ENCODE peak calls at places on chromosomes 13 and 19, in nine cellular contexts. X is HS-5; U is adrenal gland; N is T-cell; T is endodermal cell; H is D721Med; V is kidney epithelial cell; A is stimulated activated CD4-positive, alpha-beta T cell treated with anti-CD3 and anti-CD28 coated beads, Interleukin-12 subunit alpha, Interleukin-12 subunit beta, amount 100 ng/mL, for 4 hours; B is NCI-H82. C is an unnamed sample.

GRCh38 chr19:18282788-18283141 is 1.3 kb upstream of the JUND start:
- DNase-seq in X (no peak), U (peak), N (no peak), T (no peak), H (no peak), V (no peak), A (no peak), B (peak), C (no peak)

GRCh38 chr19:46787331-46788100 is 878 bp downstream of the SLC1A5 start:
- DNase-seq in X (no peak), U (peak), N (no peak), T (peak), H (peak), V (no peak), A (peak), B (peak), C (no peak)

GRCh38 chr19:55261671-55262126 is 2.9 kb upstream of the PPP6R1 start:
- DNase-seq in X (no peak), U (no peak), N (no peak), T (peak), H (no peak), V (no peak), A (no peak), B (no peak), C (no peak)

GRCh38 chr13:52847682-52848432 is 583 bp downstream of the PCDH8 start:
- DNase-seq in X (no peak), U (no peak), N (no peak), T (peak), H (no peak), V (no peak), A (no peak), B (no peak), C (no peak)

GRCh38 chr19:22620912-22621311 is 13.2 kb upstream of the ZNF492 start:
- DNase-seq in X (no peak), U (no peak), N (no peak), T (no peak), H (no peak), V (no peak), A (no peak), B (no peak), C (no peak)

GRCh38 chr19:56089344-56089743 is 31.8 kb downstream of the ZNF787 start:
- DNase-seq in X (no peak), U (no peak), N (no peak), T (peak), H (no peak), V (no peak), A (no peak), B (no peak), C (no peak)

GRCh38 chr19:49614096-49614857 is 23.3 kb downstream of the PRR12 start:
- DNase-seq in X (no peak), U (peak), N (no peak), T (no peak), H (no peak), V (peak), A (no peak), B (no peak), C (no peak)

GRCh38 chr13:36848228-36848982 is 29.4 kb downstream of the RFXAP start:
- DNase-seq in X (no peak), U (no peak), N (no peak), T (peak), H (no peak), V (no peak), A (no peak), B (peak), C (no peak)

GRCh38 chr13:28349901-28350654 is 144.8 kb downstream of the FLT1 start:
- DNase-seq in X (no peak), U (no peak), N (no peak), T (no peak), H (no peak), V (no peak), A (no peak), B (peak), C (no peak)

GRCh38 chr13:27500806-27501534 is 50.6 kb upstream of the MTIF3 start:
- DNase-seq in X (no peak), U (no peak), N (no peak), T (no peak), H (no peak), V (no peak), A (no peak), B (no peak), C (no peak)

GRCh38 chr19:29812881-29813275 is 1.1 kb downstream of the CCNE1 start:
- DNase-seq in X (no peak), U (no peak), N (no peak), T (no peak), H (no peak), V (no peak), A (no peak), B (no peak), C (no peak)

GRCh38 chr13:41668130-41668757 is 210.9 kb downstream of the RGCC start:
- DNase-seq in X (peak), U (peak), N (no peak), T (peak), H (no peak), V (peak), A (no peak), B (peak), C (no peak)

GRCh38 chr13:30477346-30478235 is 11.9 kb upstream of the HMGB1 start:
- DNase-seq in X (no peak), U (no peak), N (no peak), T (peak), H (no peak), V (no peak), A (no peak), B (no peak), C (no peak)

GRCh38 chr19:37981785-37982475 is 74.9 kb downstream of the SIPA1L3 start:
- DNase-seq in X (no peak), U (no peak), N (no peak), T (no peak), H (no peak), V (no peak), A (no peak), B (no peak), C (no peak)

GRCh38 chr13:109729031-109729870 is 57.1 kb downstream of the IRS2 start:
- DNase-seq in X (no peak), U (peak), N (no peak), T (peak), H (no peak), V (no peak), A (no peak), B (no peak), C (no peak)

GRCh38 chr19:13132471-13133166 is 14.6 kb downstream of the NACC1 start:
- DNase-seq in X (peak), U (no peak), N (peak), T (no peak), H (no peak), V (no peak), A (peak), B (no peak), C (no peak)

GRCh38 chr13:104987621-104988020 is 1547.8 kb downstream of the EFNB2 start:
- DNase-seq in X (no peak), U (no peak), N (no peak), T (no peak), H (no peak), V (no peak), A (no peak), B (no peak), C (no peak)

GRCh38 chr13:30406779-30407416 is 15.4 kb upstream of the UBE2L5 start:
- DNase-seq in X (no peak), U (no peak), N (no peak), T (no peak), H (no peak), V (no peak), A (no peak), B (no peak), C (no peak)

GRCh38 chr13:113803409-113804016 is 44.5 kb downstream of the TMEM255B start:
- DNase-seq in X (no peak), U (no peak), N (no peak), T (no peak), H (no peak), V (no peak), A (no peak), B (no peak), C (no peak)

GRCh38 chr13:32538234-32538620 is 368 bp downstream of the N4BP2L2 start:
- DNase-seq in X (peak), U (peak), N (no peak), T (no peak), H (no peak), V (peak), A (peak), B (no peak), C (peak)

GRCh38 chr19:40799558-40800338 is 757 bp downstream of the EGLN2 start:
- DNase-seq in X (no peak), U (peak), N (no peak), T (no peak), H (no peak), V (no peak), A (no peak), B (peak), C (no peak)

GRCh38 chr13:75876371-75877050 is 240.4 kb downstream of the LMO7 start:
- DNase-seq in X (no peak), U (peak), N (peak), T (peak), H (no peak), V (peak), A (peak), B (peak), C (peak)

GRCh38 chr13:32737679-32738078 is 151.4 kb downstream of the PDS5B start:
- DNase-seq in X (no peak), U (no peak), N (no peak), T (no peak), H (no peak), V (no peak), A (no peak), B (no peak), C (no peak)

GRCh38 chr13:31045621-31046081 is 113.2 kb downstream of the TEX26 start:
- DNase-seq in X (peak), U (peak), N (no peak), T (peak), H (no peak), V (peak), A (peak), B (no peak), C (no peak)

GRCh38 chr13:19862511-19863313 is 737 bp downstream of the ZMYM5 start:
- DNase-seq in X (no peak), U (peak), N (peak), T (peak), H (no peak), V (no peak), A (peak), B (peak), C (peak)

GRCh38 chr19:55446060-55446459 is 3.0 kb upstream of the SHISA7 start:
- DNase-seq in X (no peak), U (no peak), N (no peak), T (no peak), H (no peak), V (no peak), A (no peak), B (no peak), C (no peak)

GRCh38 chr13:50887153-50887552 is 22.4 kb upstream of the RNASEH2B start:
- DNase-seq in X (no peak), U (no peak), N (no peak), T (no peak), H (no peak), V (no peak), A (no peak), B (no peak), C (no peak)

GRCh38 chr13:69565334-69565733 is 542.3 kb upstream of the ATXN8OS start:
- DNase-seq in X (peak), U (peak), N (no peak), T (peak), H (no peak), V (peak), A (no peak), B (peak), C (no peak)

GRCh38 chr13:98530236-98530635 is 46.7 kb downstream of the STK24 start:
- DNase-seq in X (no peak), U (no peak), N (no peak), T (no peak), H (no peak), V (no peak), A (no peak), B (peak), C (no peak)

GRCh38 chr19:41746593-41747227 is 8.6 kb upstream of the CEACAM6 start:
- DNase-seq in X (no peak), U (peak), N (peak), T (peak), H (no peak), V (no peak), A (peak), B (peak), C (peak)

GRCh38 chr19:4993683-4994082 is 24.8 kb downstream of the KDM4B start:
- DNase-seq in X (no peak), U (no peak), N (no peak), T (no peak), H (no peak), V (no peak), A (no peak), B (no peak), C (no peak)